ENCODE peak calls at places on chromosomes 3 and 15, in ten cellular contexts. S is posterior vena cava; N is GM12891; O is AG09309; D is tibial artery; H is H54; K is cardiac muscle cell; A is colonic mucosa; Z is T-helper 17 cell; J is activated CD8-positive, alpha-beta memory T cell treated with anti-CD3 and anti-CD28 coated beads for 48 hours. P is an unnamed sample.

GRCh38 chr3:35965908-35966307 is 326.6 kb downstream of the ARPP21 start:
- DNase-seq in S (no peak), N (no peak), O (no peak), D (no peak), H (no peak), K (peak; percentile 70), A (no peak), Z (no peak), J (no peak), P (no peak)

GRCh38 chr3:171320721-171321120 is 139.5 kb downstream of the TNIK start:
- DNase-seq in S (no peak), N (no peak), O (no peak), D (no peak), H (no peak), K (peak; percentile 68), A (no peak), Z (no peak), J (no peak), P (no peak)

GRCh38 chr3:186365202-186365974 is 3.4 kb upstream of the DGKG start:
- DNase-seq in S (no peak), N (no peak), O (no peak), D (peak; percentile 57), H (peak; percentile 41), K (no peak), A (no peak), Z (no peak), J (no peak), P (no peak)

GRCh38 chr15:96328101-96328958 is 2.2 kb upstream of the NR2F2 start:
- DNase-seq in S (no peak), N (no peak), O (no peak), D (no peak), H (no peak), K (no peak), A (no peak), Z (no peak), J (no peak), P (no peak)

GRCh38 chr3:1375145-1375544 is 282.3 kb downstream of the CNTN6 start:
- DNase-seq in S (no peak), N (no peak), O (no peak), D (no peak), H (no peak), K (no peak), A (no peak), Z (no peak), J (no peak), P (no peak)

GRCh38 chr3:156599061-156599460 is 44.1 kb upstream of the SSR3 start:
- DNase-seq in S (no peak), N (no peak), O (no peak), D (no peak), H (no peak), K (no peak), A (no peak), Z (no peak), J (no peak), P (no peak)

GRCh38 chr15:42549052-42549491 is 434 bp downstream of the HAUS2 start:
- DNase-seq in S (no peak), N (peak; percentile 16), O (no peak), D (no peak), H (peak; percentile 20), K (peak; percentile 32), A (no peak), Z (no peak), J (no peak), P (no peak)

GRCh38 chr3:186687120-186687651 is 21.4 kb downstream of the HRG start:
- DNase-seq in S (no peak), N (no peak), O (no peak), D (no peak), H (no peak), K (no peak), A (no peak), Z (no peak), J (no peak), P (no peak)

P was measured in left colon.